ENCODE peak calls at places on chromosomes 13 and 19, in seven cellular contexts. O is hypothalamus; Q is stomach; X is GM18507; A is activated T-helper 1 cell treated with anti-CD3 and anti-CD28 coated beads, Interleukin-12 subunit alpha, Interleukin-12 subunit beta, Interleukin-2, Interleukin-4 antibody, amounts not matched to agents 30 ng/mL and 10 ng/mL and 1 ng/mL, durations not matched to agents 14 hours and 24 hours and 36 hours; D is amygdala; J is stromal cell of bone marrow. Z is an unnamed sample.

GRCh38 chr13:73661687-73662425 is 472.3 kb downstream of the KLF12 start:
- DNase-seq in O (no peak), Q (no peak), X (no peak), A (no peak), D (no peak), J (no peak), Z (peak; percentile 22)

GRCh38 chr13:30569901-30570576 is 47.7 kb upstream of the USPL1 start:
- DNase-seq in O (no peak), Q (peak; percentile 35), X (no peak), A (no peak), D (no peak), J (peak; percentile 97), Z (no peak)

GRCh38 chr13:98454389-98454881 is 122.5 kb downstream of the STK24 start:
- DNase-seq in O (no peak), Q (no peak), X (no peak), A (no peak), D (no peak), J (peak; percentile 90), Z (no peak)

GRCh38 chr19:14997981-14998380 is 18.3 kb upstream of the SLC1A6 start:
- DNase-seq in O (no peak), Q (no peak), X (no peak), A (no peak), D (no peak), J (no peak), Z (no peak)

GRCh38 chr19:1269065-1269477 is at the start of gene CIRBP:
- DNase-seq in O (peak; percentile 100), Q (peak; percentile 100), X (peak; percentile 94), A (peak; percentile 99), D (peak; percentile 99), J (peak; percentile 97), Z (peak; percentile 100)

GRCh38 chr13:32300920-32301319 is 14.2 kb downstream of the ZAR1L start:
- DNase-seq in O (no peak), Q (no peak), X (no peak), A (no peak), D (no peak), J (no peak), Z (no peak)

GRCh38 chr19:2207991-2208860 is 27.9 kb downstream of the PLEKHJ1 start:
- DNase-seq in O (no peak), Q (peak; percentile 48), X (no peak), A (no peak), D (no peak), J (peak; percentile 64), Z (no peak)

GRCh38 chr13:29884671-29885424 is 34.4 kb upstream of the UBL3 start:
- DNase-seq in O (peak; percentile 38), Q (no peak), X (no peak), A (no peak), D (no peak), J (no peak), Z (peak; percentile 55)

GRCh38 chr19:39334444-39334976 is 1.3 kb downstream of the GMFG start:
- DNase-seq in O (no peak), Q (no peak), X (no peak), A (no peak), D (no peak), J (no peak), Z (no peak)

GRCh38 chr19:55653651-55654322 is 1.0 kb upstream of the U2AF2 start:
- DNase-seq in O (peak; percentile 96), Q (peak; percentile 98), X (peak; percentile 83), A (peak; percentile 98), D (peak; percentile 92), J (peak; percentile 95), Z (peak; percentile 97)

GRCh38 chr13:110449225-110450015 is 112.1 kb downstream of the RAB20 start:
- DNase-seq in O (no peak), Q (no peak), X (no peak), A (no peak), D (no peak), J (no peak), Z (no peak)

GRCh38 chr13:98743377-98743776 is 9.1 kb downstream of the SLC15A1 start:
- DNase-seq in O (no peak), Q (no peak), X (no peak), A (no peak), D (no peak), J (no peak), Z (no peak)

GRCh38 chr19:34404109-34404909 is at the start of gene PDCD2L:
- DNase-seq in O (peak; percentile 77), Q (peak; percentile 97), X (peak; percentile 91), A (peak; percentile 89), D (peak; percentile 54), J (peak; percentile 69), Z (peak; percentile 98)

GRCh38 chr13:110347535-110348308 is 40.6 kb downstream of the COL4A2 start:
- DNase-seq in O (no peak), Q (no peak), X (no peak), A (no peak), D (no peak), J (peak; percentile 72), Z (no peak)

GRCh38 chr13:76792680-76793334 is 93.4 kb downstream of the KCTD12 start:
- DNase-seq in O (no peak), Q (no peak), X (no peak), A (no peak), D (no peak), J (peak; percentile 75), Z (no peak)

GRCh38 chr13:96091164-96091931 is 1.4 kb downstream of the HS6ST3 start:
- DNase-seq in O (peak; percentile 10), Q (peak; percentile 33), X (no peak), A (no peak), D (no peak), J (no peak), Z (peak; percentile 66)

Z was measured in H7.